ENCODE peak calls at places on chromosomes 5 and 9, in four cellular contexts. One of them, this sample, is unnamed.

GRCh38 chr5:14156611-14157493 is 13.7 kb downstream of the TRIO start:
- DNase-seq in GM12878: peak
- DNase-seq in HL-60: no peak
- DNase-seq in K562: no peak
- DNase-seq in this sample: no peak

GRCh38 chr9:110599468-110599867 is 19.9 kb upstream of the SVEP1 start:
- DNase-seq in K562: no peak
- DNase-seq in GM12878: no peak
- DNase-seq in HL-60: no peak
- DNase-seq in this sample: no peak

GRCh38 chr5:21613971-21614488 is 1239.1 kb downstream of the CDH12 start:
- DNase-seq in K562: no peak
- DNase-seq in GM12878: no peak
- DNase-seq in HL-60: no peak
- DNase-seq in this sample: no peak

GRCh38 chr5:172943283-172943841 is 15.9 kb upstream of the RPL26L1 start:
- DNase-seq in K562: peak
- DNase-seq in GM12878: no peak
- DNase-seq in HL-60: no peak
- DNase-seq in this sample: no peak

GRCh38 chr9:109934499-109935214 is 154.7 kb downstream of the PALM2AKAP2 start:
- DNase-seq in GM12878: no peak
- DNase-seq in HL-60: no peak
- DNase-seq in K562: no peak
- DNase-seq in this sample: no peak

GRCh38 chr5:173807150-173807784 is 80.9 kb upstream of the CPEB4 start:
- DNase-seq in HL-60: no peak
- DNase-seq in GM12878: no peak
- DNase-seq in K562: no peak
- DNase-seq in this sample: no peak

GRCh38 chr9:2765250-2765880 is 48.1 kb downstream of the KCNV2 start:
- DNase-seq in GM12878: no peak
- DNase-seq in K562: no peak
- DNase-seq in HL-60: no peak
- DNase-seq in this sample: no peak

GRCh38 chr5:58683567-58683966 is 100.7 kb downstream of the RAB3C start:
- DNase-seq in GM12878: no peak
- DNase-seq in K562: no peak
- DNase-seq in HL-60: no peak
- DNase-seq in this sample: no peak

GRCh38 chr9:5321058-5321457 is 16.5 kb upstream of the RLN2 start:
- DNase-seq in HL-60: no peak
- DNase-seq in K562: no peak
- DNase-seq in GM12878: no peak
- DNase-seq in this sample: no peak

GRCh38 chr5:74019923-74020322 is 393.9 kb downstream of the ARHGEF28 start:
- DNase-seq in GM12878: no peak
- DNase-seq in K562: no peak
- DNase-seq in HL-60: no peak
- DNase-seq in this sample: no peak

GRCh38 chr5:74016373-74016772 is 390.4 kb downstream of the ARHGEF28 start:
- DNase-seq in HL-60: no peak
- DNase-seq in K562: peak
- DNase-seq in GM12878: no peak
- DNase-seq in this sample: no peak

GRCh38 chr5:74015716-74016115 is 389.7 kb downstream of the ARHGEF28 start:
- DNase-seq in GM12878: no peak
- DNase-seq in K562: no peak
- DNase-seq in HL-60: no peak
- DNase-seq in this sample: no peak

GRCh38 chr5:74017112-74017511 is 391.1 kb downstream of the ARHGEF28 start:
- DNase-seq in HL-60: no peak
- DNase-seq in GM12878: no peak
- DNase-seq in K562: no peak
- DNase-seq in this sample: no peak

GRCh38 chr5:74017786-74018211 is 391.8 kb downstream of the ARHGEF28 start:
- DNase-seq in HL-60: no peak
- DNase-seq in K562: no peak
- DNase-seq in GM12878: no peak
- DNase-seq in this sample: no peak
- TF ChIP-seq SPI1 in HL-60: no peak
- TF ChIP-seq SPI1 in K562: no peak
- TF ChIP-seq SPI1 in GM12878: no peak
- TF ChIP-seq SPI1 in this sample: no peak

DNA sequence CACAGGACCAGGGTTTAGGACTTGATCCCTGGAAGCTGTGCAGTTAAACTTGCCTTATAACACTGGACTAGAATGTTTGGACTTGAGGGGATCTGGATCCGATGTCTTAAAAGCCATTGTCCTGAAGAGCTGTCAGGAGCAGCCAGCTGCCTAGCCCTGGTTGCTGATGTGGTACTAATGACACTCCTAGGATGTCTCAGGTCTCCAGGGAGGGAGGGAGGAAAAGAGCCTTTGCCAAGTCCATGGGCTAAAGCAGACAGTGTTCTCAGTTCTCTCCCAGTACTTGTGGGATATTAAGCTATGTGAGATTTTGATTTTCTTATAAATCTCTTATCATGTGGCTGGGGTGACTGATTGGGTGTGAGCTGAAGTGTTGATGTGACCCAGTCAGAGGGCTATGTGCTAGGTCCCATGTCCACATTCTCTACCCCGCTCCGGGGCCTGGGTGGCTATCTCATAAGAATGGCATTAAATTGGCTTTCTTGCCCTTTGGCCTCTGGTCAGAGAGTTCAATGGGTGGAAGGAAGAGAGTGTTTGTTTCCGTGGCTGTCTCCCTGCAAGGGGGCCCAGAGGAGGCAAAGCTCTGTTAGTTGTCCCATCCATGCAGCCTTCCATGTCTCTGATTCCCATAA is 399.9 kb downstream of the OSTF1 start:
- DNase-seq in HL-60: no peak
- DNase-seq in GM12878: no peak
- DNase-seq in K562: no peak
- DNase-seq in this sample: no peak
- TF ChIP-seq SPI1 in HL-60: no peak
- TF ChIP-seq SPI1 in GM12878: no peak
- TF ChIP-seq SPI1 in K562: no peak
- TF ChIP-seq SPI1 in this sample: no peak

DNA sequence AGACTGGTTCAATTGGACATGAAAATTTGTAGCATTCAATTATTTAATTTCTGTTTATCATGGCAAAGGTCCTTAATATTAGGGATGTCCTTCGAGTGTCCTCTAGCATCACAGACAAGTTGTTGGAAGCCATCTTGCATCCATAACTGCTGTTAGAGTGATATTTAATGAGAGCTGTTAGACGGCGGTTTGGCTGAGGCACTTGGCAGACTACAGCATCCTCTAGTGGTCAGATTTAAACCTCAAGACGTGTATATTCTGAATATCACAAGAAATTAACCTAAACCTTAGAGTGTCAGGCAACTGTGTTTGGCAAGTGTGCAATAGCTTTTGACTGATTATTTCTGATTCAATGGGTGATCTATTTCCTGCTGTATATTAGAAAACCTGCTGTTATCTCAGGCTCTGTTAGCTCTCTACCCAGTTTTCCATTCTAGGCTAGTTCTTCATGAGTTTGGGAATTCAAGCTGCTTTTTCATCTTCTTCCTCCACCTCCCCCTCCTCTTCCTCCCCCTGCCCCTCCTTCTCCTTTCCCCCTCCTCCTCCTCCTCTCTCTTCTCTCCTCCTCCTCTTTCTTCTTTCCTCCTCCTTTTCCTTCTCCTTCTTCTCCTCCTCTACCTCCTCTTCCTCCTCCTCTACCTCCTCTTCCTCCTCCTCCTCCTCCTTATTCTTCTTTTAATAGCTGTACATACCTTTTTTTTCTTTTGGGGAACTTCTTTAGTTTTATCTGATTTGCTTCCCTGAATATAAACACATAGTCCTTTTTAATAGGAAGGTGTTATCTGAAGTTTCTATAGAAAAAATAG is 8.6 kb downstream of the SPINK1 start:
- DNase-seq in GM12878: peak
- DNase-seq in HL-60: peak
- DNase-seq in K562: no peak
- DNase-seq in this sample: peak
- TF ChIP-seq SPI1 in GM12878: no peak
- TF ChIP-seq SPI1 in HL-60: no peak
- TF ChIP-seq SPI1 in K562: no peak
- TF ChIP-seq SPI1 in this sample: no peak

GRCh38 chr5:127813633-127814171 is 110.5 kb downstream of the CCDC192 start:
- DNase-seq in GM12878: no peak
- DNase-seq in K562: no peak
- DNase-seq in HL-60: no peak
- DNase-seq in this sample: no peak
- TF ChIP-seq SPI1 in GM12878: no peak
- TF ChIP-seq SPI1 in K562: no peak
- TF ChIP-seq SPI1 in HL-60: no peak
- TF ChIP-seq SPI1 in this sample: no peak

DNA sequence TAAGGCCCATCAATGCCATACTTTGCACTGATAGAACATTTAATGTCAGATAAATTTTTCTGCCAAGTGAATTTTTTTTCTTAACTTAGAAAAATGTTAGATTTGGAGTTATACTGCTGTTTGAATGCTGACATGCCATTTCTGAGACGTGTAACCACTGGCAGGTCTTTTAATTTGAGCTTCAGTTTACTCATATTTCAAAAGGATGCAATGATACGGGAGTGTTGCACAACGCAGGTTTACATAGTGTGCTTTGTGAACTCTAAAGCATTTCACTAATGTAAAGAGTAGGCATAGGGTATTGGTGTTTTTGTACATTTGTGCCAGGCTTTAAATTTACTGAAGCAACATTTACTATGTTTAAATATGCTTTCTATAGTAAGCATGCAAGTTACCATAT is 4.2 kb downstream of the ZBTB43 start:
- DNase-seq in GM12878: no peak
- DNase-seq in HL-60: no peak
- DNase-seq in K562: no peak
- DNase-seq in this sample: no peak
- TF ChIP-seq SPI1 in GM12878: no peak
- TF ChIP-seq SPI1 in HL-60: no peak
- TF ChIP-seq SPI1 in K562: no peak
- TF ChIP-seq SPI1 in this sample: no peak

DNA sequence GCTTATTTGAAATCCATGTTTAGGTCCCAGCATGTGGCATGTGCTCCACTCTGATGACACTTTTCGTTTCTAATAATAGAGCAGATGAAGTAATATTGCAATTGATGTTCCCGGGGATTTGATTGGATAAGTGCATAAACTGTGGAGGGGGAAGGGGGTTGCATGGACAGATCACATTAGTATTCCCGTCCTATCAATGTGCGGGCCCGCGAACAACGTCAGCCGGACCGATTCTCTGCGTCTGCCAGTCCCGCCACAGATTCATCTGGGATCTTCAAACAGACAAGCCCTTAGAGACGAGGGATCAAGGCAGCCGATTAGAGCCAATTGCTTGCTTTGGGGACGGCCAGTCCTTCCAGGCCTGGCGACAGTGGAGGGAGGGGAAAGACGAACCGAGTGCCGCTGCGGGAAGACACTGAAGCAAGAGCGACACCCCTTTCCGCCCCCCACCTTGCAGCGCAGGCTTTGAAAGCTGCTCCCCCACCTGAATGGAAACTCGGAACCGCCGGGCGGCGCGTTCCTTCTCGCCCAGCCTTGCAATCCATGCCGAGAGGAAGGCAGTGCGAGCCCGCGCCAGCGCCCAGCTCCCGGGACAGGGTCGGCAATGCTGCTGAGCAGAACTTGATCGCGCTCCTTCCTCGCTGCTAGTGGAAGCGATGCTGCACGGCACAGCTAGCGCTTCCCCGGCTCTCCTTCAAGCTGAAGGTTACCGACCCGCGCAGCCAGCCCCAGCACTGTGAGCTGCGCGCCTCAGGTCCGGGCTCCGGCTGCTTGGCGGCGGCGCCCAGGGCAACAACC is at the start of gene RGS7BP:
- DNase-seq in HL-60: no peak
- DNase-seq in K562: no peak
- DNase-seq in GM12878: no peak
- DNase-seq in this sample: peak
- TF ChIP-seq SPI1 in HL-60: no peak
- TF ChIP-seq SPI1 in K562: no peak
- TF ChIP-seq SPI1 in GM12878: no peak
- TF ChIP-seq SPI1 in this sample: no peak

GRCh38 chr9:126521551-126521950 is 92.2 kb upstream of the LMX1B start:
- DNase-seq in K562: no peak
- DNase-seq in GM12878: no peak
- DNase-seq in HL-60: no peak
- DNase-seq in this sample: no peak
- TF ChIP-seq SPI1 in K562: no peak
- TF ChIP-seq SPI1 in GM12878: no peak
- TF ChIP-seq SPI1 in HL-60: no peak
- TF ChIP-seq SPI1 in this sample: no peak